ENCODE peak calls at places on chromosomes 1 and 21, in nine cellular contexts. X, Q, G, U, N, I, J, P and D are unnamed samples.

GRCh38 chr1:116574581-116575291 is 3.9 kb upstream of the CD58 start:
- DNase-seq in X (peak), Q (peak), G (peak), U (peak), N (peak), I (no peak), J (peak), P (peak), D (peak)

GRCh38 chr1:209831615-209832014 is 3.8 kb downstream of the UTP25 start:
- DNase-seq in X (no peak), Q (no peak), G (no peak), U (no peak), N (no peak), I (no peak), J (peak), P (peak), D (no peak)

GRCh38 chr1:9652379-9653194 is 1.1 kb downstream of the PIK3CD start:
- DNase-seq in X (no peak), Q (no peak), G (no peak), U (peak), N (no peak), I (no peak), J (peak), P (no peak), D (no peak)

GRCh38 chr1:76374111-76374510 is 299.6 kb downstream of the ST6GALNAC3 start:
- DNase-seq in X (no peak), Q (no peak), G (no peak), U (no peak), N (no peak), I (no peak), J (no peak), P (no peak), D (no peak)

GRCh38 chr1:180909462-180909976 is 3.2 kb upstream of the KIAA1614 start:
- DNase-seq in X (no peak), Q (no peak), G (no peak), U (no peak), N (no peak), I (no peak), J (no peak), P (no peak), D (no peak)

GRCh38 chr1:219746141-219746540 is 133.2 kb upstream of the ZC3H11B start:
- DNase-seq in X (no peak), Q (no peak), G (no peak), U (no peak), N (no peak), I (no peak), J (no peak), P (no peak), D (no peak)

GRCh38 chr21:45579383-45580180 is 37.3 kb upstream of the SLC19A1 start:
- DNase-seq in X (no peak), Q (no peak), G (no peak), U (no peak), N (no peak), I (no peak), J (no peak), P (no peak), D (no peak)

GRCh38 chr1:94118471-94118870 is 2.5 kb downstream of the ABCA4 start:
- DNase-seq in X (no peak), Q (no peak), G (no peak), U (no peak), N (no peak), I (no peak), J (no peak), P (no peak), D (no peak)

GRCh38 chr1:246583448-246584185 is 17.4 kb downstream of the CNST start:
- DNase-seq in X (peak), Q (peak), G (peak), U (no peak), N (peak), I (no peak), J (peak), P (peak), D (peak)

GRCh38 chr1:2592672-2593071 is 6.1 kb downstream of the PRXL2B start:
- DNase-seq in X (no peak), Q (peak), G (no peak), U (no peak), N (no peak), I (no peak), J (no peak), P (no peak), D (no peak)

GRCh38 chr1:8137406-8138244 is 111.5 kb upstream of the ERRFI1 start:
- DNase-seq in X (peak), Q (no peak), G (peak), U (no peak), N (peak), I (no peak), J (peak), P (peak), D (peak)

GRCh38 chr1:18452550-18452949 is 28.2 kb upstream of the KLHDC7A start:
- DNase-seq in X (no peak), Q (no peak), G (no peak), U (no peak), N (no peak), I (no peak), J (no peak), P (no peak), D (no peak)

GRCh38 chr1:29711582-29712274 is 475.4 kb downstream of the PTPRU start:
- DNase-seq in X (no peak), Q (no peak), G (no peak), U (no peak), N (no peak), I (no peak), J (peak), P (peak), D (peak)

GRCh38 chr1:164683235-164683634 is 124.3 kb downstream of the PBX1 start:
- DNase-seq in X (no peak), Q (no peak), G (no peak), U (no peak), N (no peak), I (no peak), J (no peak), P (peak), D (no peak)

GRCh38 chr1:214341459-214341858 is 60.5 kb downstream of the SMYD2 start:
- DNase-seq in X (no peak), Q (no peak), G (no peak), U (no peak), N (no peak), I (no peak), J (no peak), P (no peak), D (no peak)

GRCh38 chr1:66250483-66250882 is 283.5 kb upstream of the SGIP1 start:
- DNase-seq in X (no peak), Q (no peak), G (no peak), U (no peak), N (no peak), I (no peak), J (no peak), P (peak), D (no peak)

GRCh38 chr1:1179339-1179982 is 5.8 kb downstream of the TTLL10 start:
- DNase-seq in X (no peak), Q (peak), G (no peak), U (no peak), N (no peak), I (no peak), J (no peak), P (no peak), D (no peak)

GRCh38 chr1:35707253-35708178 is 11.2 kb downstream of the C1orf216 start:
- DNase-seq in X (no peak), Q (peak), G (no peak), U (no peak), N (no peak), I (no peak), J (peak), P (no peak), D (no peak)

GRCh38 chr1:84283381-84283780 is 18.1 kb upstream of the SAMD13 start:
- DNase-seq in X (no peak), Q (no peak), G (no peak), U (no peak), N (no peak), I (no peak), J (no peak), P (peak), D (no peak)

GRCh38 chr21:37914211-37914900 is 1.9 kb downstream of the KCNJ6 start:
- DNase-seq in X (no peak), Q (peak), G (no peak), U (no peak), N (no peak), I (no peak), J (peak), P (no peak), D (peak)

GRCh38 chr1:84089470-84090261 is 54.4 kb upstream of the PRKACB start:
- DNase-seq in X (peak), Q (no peak), G (no peak), U (no peak), N (no peak), I (no peak), J (peak), P (peak), D (peak)